ENCODE peak calls at places on chromosomes 16 and 17, in seven cellular contexts. One of them, this sample, is unnamed.

GRCh38 chr17:82690786-82691489 is 7.6 kb downstream of the RAB40B start:
- DNase-seq in PC-3: no peak
- DNase-seq in left ventricle myocardium inferior: no peak
- DNase-seq in HCT116: no peak
- DNase-seq in mesothelial cell of epicardium: no peak
- DNase-seq in adrenal gland: no peak
- DNase-seq in fibroblast of lung: no peak
- DNase-seq in this sample: no peak

GRCh38 chr17:35612924-35613521 is 25.9 kb downstream of the AP2B1 start:
- DNase-seq in PC-3: peak
- DNase-seq in left ventricle myocardium inferior: no peak
- DNase-seq in HCT116: peak
- DNase-seq in mesothelial cell of epicardium: no peak
- DNase-seq in adrenal gland: peak
- DNase-seq in fibroblast of lung: peak
- DNase-seq in this sample: no peak

GRCh38 chr16:31331141-31331764 is 23.7 kb upstream of the ITGAX start:
- DNase-seq in PC-3: no peak
- DNase-seq in left ventricle myocardium inferior: no peak
- DNase-seq in HCT116: no peak
- DNase-seq in mesothelial cell of epicardium: no peak
- DNase-seq in adrenal gland: no peak
- DNase-seq in fibroblast of lung: no peak
- DNase-seq in this sample: no peak

GRCh38 chr17:46262271-46262670 is 32.7 kb upstream of the LRRC37A start:
- DNase-seq in PC-3: peak
- DNase-seq in left ventricle myocardium inferior: no peak
- DNase-seq in HCT116: no peak
- DNase-seq in mesothelial cell of epicardium: no peak
- DNase-seq in adrenal gland: no peak
- DNase-seq in fibroblast of lung: no peak
- DNase-seq in this sample: no peak

GRCh38 chr17:82935944-82936767 is 96.3 kb upstream of the ZNF750 start:
- DNase-seq in PC-3: no peak
- DNase-seq in left ventricle myocardium inferior: peak
- DNase-seq in HCT116: no peak
- DNase-seq in mesothelial cell of epicardium: no peak
- DNase-seq in adrenal gland: no peak
- DNase-seq in fibroblast of lung: no peak
- DNase-seq in this sample: no peak

GRCh38 chr16:83772806-83773205 is 35.0 kb upstream of the HSBP1 start:
- DNase-seq in PC-3: no peak
- DNase-seq in left ventricle myocardium inferior: no peak
- DNase-seq in HCT116: no peak
- DNase-seq in mesothelial cell of epicardium: no peak
- DNase-seq in adrenal gland: no peak
- DNase-seq in fibroblast of lung: no peak
- DNase-seq in this sample: no peak

GRCh38 chr16:67932462-67932840 is 789 bp upstream of the CTRL start:
- DNase-seq in PC-3: no peak
- DNase-seq in left ventricle myocardium inferior: no peak
- DNase-seq in HCT116: no peak
- DNase-seq in mesothelial cell of epicardium: no peak
- DNase-seq in adrenal gland: no peak
- DNase-seq in fibroblast of lung: no peak
- DNase-seq in this sample: no peak

GRCh38 chr16:74982303-74982702 is 2.6 kb downstream of the WDR59 start:
- DNase-seq in PC-3: no peak
- DNase-seq in left ventricle myocardium inferior: no peak
- DNase-seq in HCT116: no peak
- DNase-seq in mesothelial cell of epicardium: no peak
- DNase-seq in adrenal gland: no peak
- DNase-seq in fibroblast of lung: no peak
- DNase-seq in this sample: no peak

GRCh38 chr17:64781394-64781793 is 119.3 kb upstream of the SMURF2 start:
- DNase-seq in PC-3: no peak
- DNase-seq in left ventricle myocardium inferior: peak
- DNase-seq in HCT116: no peak
- DNase-seq in mesothelial cell of epicardium: no peak
- DNase-seq in adrenal gland: peak
- DNase-seq in fibroblast of lung: no peak
- DNase-seq in this sample: no peak

GRCh38 chr17:19336938-19337711 is 25.4 kb downstream of the B9D1 start:
- DNase-seq in PC-3: no peak
- DNase-seq in left ventricle myocardium inferior: peak
- DNase-seq in HCT116: no peak
- DNase-seq in mesothelial cell of epicardium: no peak
- DNase-seq in adrenal gland: no peak
- DNase-seq in fibroblast of lung: no peak
- DNase-seq in this sample: no peak

GRCh38 chr16:21950782-21951521 is 2.2 kb upstream of the UQCRC2 start:
- DNase-seq in PC-3: peak
- DNase-seq in left ventricle myocardium inferior: no peak
- DNase-seq in HCT116: peak
- DNase-seq in mesothelial cell of epicardium: no peak
- DNase-seq in adrenal gland: peak
- DNase-seq in fibroblast of lung: peak
- DNase-seq in this sample: no peak

GRCh38 chr16:85227262-85227923 is 115.1 kb upstream of the CIBAR2 start:
- DNase-seq in PC-3: no peak
- DNase-seq in left ventricle myocardium inferior: no peak
- DNase-seq in HCT116: no peak
- DNase-seq in mesothelial cell of epicardium: no peak
- DNase-seq in adrenal gland: no peak
- DNase-seq in fibroblast of lung: no peak
- DNase-seq in this sample: no peak

GRCh38 chr17:38604479-38605229 is 1.1 kb downstream of the SRCIN1 start:
- DNase-seq in PC-3: no peak
- DNase-seq in left ventricle myocardium inferior: no peak
- DNase-seq in HCT116: no peak
- DNase-seq in mesothelial cell of epicardium: no peak
- DNase-seq in adrenal gland: no peak
- DNase-seq in fibroblast of lung: no peak
- DNase-seq in this sample: no peak

GRCh38 chr16:20675488-20676267 is 21.8 kb downstream of the ACSM1 start:
- DNase-seq in PC-3: peak
- DNase-seq in left ventricle myocardium inferior: no peak
- DNase-seq in HCT116: peak
- DNase-seq in mesothelial cell of epicardium: no peak
- DNase-seq in adrenal gland: peak
- DNase-seq in fibroblast of lung: no peak
- DNase-seq in this sample: no peak

GRCh38 chr17:17001874-17002520 is 30.1 kb upstream of the TNFRSF13B start:
- DNase-seq in PC-3: peak
- DNase-seq in left ventricle myocardium inferior: peak
- DNase-seq in HCT116: peak
- DNase-seq in mesothelial cell of epicardium: peak
- DNase-seq in adrenal gland: peak
- DNase-seq in fibroblast of lung: peak
- DNase-seq in this sample: peak

GRCh38 chr17:1241904-1242303 is 28.3 kb upstream of the BHLHA9 start:
- DNase-seq in PC-3: no peak
- DNase-seq in left ventricle myocardium inferior: no peak
- DNase-seq in HCT116: no peak
- DNase-seq in mesothelial cell of epicardium: no peak
- DNase-seq in adrenal gland: peak
- DNase-seq in fibroblast of lung: peak
- DNase-seq in this sample: no peak

GRCh38 chr16:65621640-65622039 is 499.8 kb upstream of the CDH11 start:
- DNase-seq in PC-3: peak
- DNase-seq in left ventricle myocardium inferior: peak
- DNase-seq in HCT116: no peak
- DNase-seq in mesothelial cell of epicardium: peak
- DNase-seq in adrenal gland: no peak
- DNase-seq in fibroblast of lung: no peak
- DNase-seq in this sample: no peak

GRCh38 chr17:71349908-71350600 is 770.8 kb upstream of the SOX9 start:
- DNase-seq in PC-3: no peak
- DNase-seq in left ventricle myocardium inferior: no peak
- DNase-seq in HCT116: no peak
- DNase-seq in mesothelial cell of epicardium: no peak
- DNase-seq in adrenal gland: no peak
- DNase-seq in fibroblast of lung: peak
- DNase-seq in this sample: no peak

GRCh38 chr17:21029032-21029431 is 13.8 kb downstream of the USP22 start:
- DNase-seq in PC-3: peak
- DNase-seq in left ventricle myocardium inferior: no peak
- DNase-seq in HCT116: no peak
- DNase-seq in mesothelial cell of epicardium: no peak
- DNase-seq in adrenal gland: peak
- DNase-seq in fibroblast of lung: peak
- DNase-seq in this sample: no peak

GRCh38 chr17:34283571-34283970 is 2.0 kb upstream of the CCL11 start:
- DNase-seq in PC-3: no peak
- DNase-seq in left ventricle myocardium inferior: no peak
- DNase-seq in HCT116: no peak
- DNase-seq in mesothelial cell of epicardium: no peak
- DNase-seq in adrenal gland: no peak
- DNase-seq in fibroblast of lung: no peak
- DNase-seq in this sample: no peak

DNA sequence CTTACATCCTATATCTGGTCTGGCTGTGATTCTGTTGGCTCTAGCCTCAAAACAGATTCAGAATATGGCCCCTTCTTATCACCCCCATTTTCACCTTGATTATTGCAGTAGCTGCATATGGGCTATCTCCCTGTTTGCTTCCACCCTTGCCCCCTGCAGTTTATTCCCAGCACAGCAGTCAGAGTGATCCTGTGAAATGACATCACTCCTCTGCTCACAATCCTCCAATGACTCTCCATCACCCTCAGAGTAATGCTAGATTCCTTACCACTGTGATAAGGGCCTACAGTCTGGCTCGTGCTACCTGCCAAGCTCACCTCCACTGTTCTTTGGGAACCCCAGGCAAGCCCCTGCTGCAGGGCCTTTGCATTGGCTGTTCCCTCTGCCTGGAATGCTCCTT is 92.5 kb downstream of the ASIC2 start:
- DNase-seq in PC-3: peak
- DNase-seq in left ventricle myocardium inferior: no peak
- DNase-seq in HCT116: no peak
- DNase-seq in mesothelial cell of epicardium: no peak
- DNase-seq in adrenal gland: no peak
- DNase-seq in fibroblast of lung: peak
- DNase-seq in this sample: no peak
- TF ChIP-seq CTCF in PC-3: no peak
- TF ChIP-seq CTCF in left ventricle myocardium inferior: no peak
- TF ChIP-seq CTCF in HCT116: peak
- TF ChIP-seq CTCF in mesothelial cell of epicardium: no peak
- TF ChIP-seq CTCF in adrenal gland: no peak
- TF ChIP-seq CTCF in fibroblast of lung: peak
- TF ChIP-seq CTCF in this sample: no peak

GRCh38 chr17:75753514-75754377 is 11.2 kb downstream of the GALK1 start:
- DNase-seq in PC-3: no peak
- DNase-seq in left ventricle myocardium inferior: peak
- DNase-seq in HCT116: no peak
- DNase-seq in mesothelial cell of epicardium: peak
- DNase-seq in adrenal gland: peak
- DNase-seq in fibroblast of lung: peak
- DNase-seq in this sample: peak
- TF ChIP-seq CTCF in PC-3: no peak
- TF ChIP-seq CTCF in left ventricle myocardium inferior: peak
- TF ChIP-seq CTCF in HCT116: no peak
- TF ChIP-seq CTCF in mesothelial cell of epicardium: no peak
- TF ChIP-seq CTCF in adrenal gland: peak
- TF ChIP-seq CTCF in fibroblast of lung: peak
- TF ChIP-seq CTCF in this sample: no peak

GRCh38 chr17:69361156-69361555 is 34.2 kb upstream of the ABCA5 start:
- DNase-seq in PC-3: no peak
- DNase-seq in left ventricle myocardium inferior: no peak
- DNase-seq in HCT116: no peak
- DNase-seq in mesothelial cell of epicardium: no peak
- DNase-seq in adrenal gland: no peak
- DNase-seq in fibroblast of lung: no peak
- DNase-seq in this sample: no peak

GRCh38 chr17:69363488-69364210 is 36.7 kb upstream of the ABCA5 start:
- DNase-seq in PC-3: peak
- DNase-seq in left ventricle myocardium inferior: no peak
- DNase-seq in HCT116: no peak
- DNase-seq in mesothelial cell of epicardium: no peak
- DNase-seq in adrenal gland: no peak
- DNase-seq in fibroblast of lung: peak
- DNase-seq in this sample: no peak

GRCh38 chr17:69358688-69359596 is 32.0 kb upstream of the ABCA5 start:
- DNase-seq in PC-3: peak
- DNase-seq in left ventricle myocardium inferior: no peak
- DNase-seq in HCT116: peak
- DNase-seq in mesothelial cell of epicardium: no peak
- DNase-seq in adrenal gland: no peak
- DNase-seq in fibroblast of lung: no peak
- DNase-seq in this sample: no peak

GRCh38 chr17:69356625-69357024 is 29.7 kb upstream of the ABCA5 start:
- DNase-seq in PC-3: no peak
- DNase-seq in left ventricle myocardium inferior: no peak
- DNase-seq in HCT116: no peak
- DNase-seq in mesothelial cell of epicardium: no peak
- DNase-seq in adrenal gland: no peak
- DNase-seq in fibroblast of lung: no peak
- DNase-seq in this sample: no peak

DNA sequence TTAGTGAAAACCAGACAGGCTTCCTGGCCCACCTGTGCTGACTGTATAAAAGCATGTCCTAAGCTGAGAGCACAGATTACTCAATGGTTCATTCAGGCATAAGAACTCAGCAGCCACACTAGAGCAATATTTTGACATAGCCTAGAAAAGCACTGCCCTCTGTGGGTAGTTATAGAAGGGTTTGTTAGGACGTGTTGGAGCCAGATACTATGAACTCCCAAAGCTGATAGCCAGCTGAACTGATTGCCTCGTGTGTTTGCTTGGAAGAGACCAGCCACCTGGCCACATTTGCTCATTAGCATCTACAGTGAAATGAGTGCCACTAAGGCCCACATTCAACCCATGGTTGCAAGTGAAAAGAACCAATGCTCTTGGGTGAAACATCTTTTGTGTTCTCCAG is 30.8 kb upstream of the ABCA5 start:
- DNase-seq in PC-3: peak
- DNase-seq in left ventricle myocardium inferior: no peak
- DNase-seq in HCT116: no peak
- DNase-seq in mesothelial cell of epicardium: no peak
- DNase-seq in adrenal gland: no peak
- DNase-seq in fibroblast of lung: peak
- DNase-seq in this sample: no peak
- TF ChIP-seq CTCF in PC-3: peak
- TF ChIP-seq CTCF in left ventricle myocardium inferior: no peak
- TF ChIP-seq CTCF in HCT116: no peak
- TF ChIP-seq CTCF in mesothelial cell of epicardium: no peak
- TF ChIP-seq CTCF in adrenal gland: no peak
- TF ChIP-seq CTCF in fibroblast of lung: no peak
- TF ChIP-seq CTCF in this sample: no peak

GRCh38 chr16:52399116-52399515 is 147.8 kb downstream of the TOX3 start:
- DNase-seq in PC-3: no peak
- DNase-seq in left ventricle myocardium inferior: no peak
- DNase-seq in HCT116: no peak
- DNase-seq in mesothelial cell of epicardium: no peak
- DNase-seq in adrenal gland: no peak
- DNase-seq in fibroblast of lung: no peak
- DNase-seq in this sample: no peak
- TF ChIP-seq CTCF in PC-3: no peak
- TF ChIP-seq CTCF in left ventricle myocardium inferior: no peak
- TF ChIP-seq CTCF in HCT116: no peak
- TF ChIP-seq CTCF in mesothelial cell of epicardium: no peak
- TF ChIP-seq CTCF in adrenal gland: no peak
- TF ChIP-seq CTCF in fibroblast of lung: no peak
- TF ChIP-seq CTCF in this sample: no peak

GRCh38 chr16:89383095-89384003 is 107.0 kb downstream of the ANKRD11 start:
- DNase-seq in PC-3: peak
- DNase-seq in left ventricle myocardium inferior: peak
- DNase-seq in HCT116: no peak
- DNase-seq in mesothelial cell of epicardium: no peak
- DNase-seq in adrenal gland: peak
- DNase-seq in fibroblast of lung: no peak
- DNase-seq in this sample: no peak
- TF ChIP-seq CTCF in PC-3: no peak
- TF ChIP-seq CTCF in left ventricle myocardium inferior: no peak
- TF ChIP-seq CTCF in HCT116: no peak
- TF ChIP-seq CTCF in mesothelial cell of epicardium: no peak
- TF ChIP-seq CTCF in adrenal gland: no peak
- TF ChIP-seq CTCF in fibroblast of lung: no peak
- TF ChIP-seq CTCF in this sample: no peak

This sample was measured in activated B cell treated with CpG ODN at 0.5 μM for 24 hours.